ENCODE peak calls at places on chromosomes 1 and 21, in ten cellular contexts. One of them, this sample, is unnamed.

GRCh38 chr1:220300442-220301121 is 28.3 kb upstream of the RAB3GAP2 start:
- DNase-seq in SK-N-SH: peak
- DNase-seq in brain microvascular endothelial cell: peak
- DNase-seq in CD4-positive, alpha-beta memory T cell: no peak
- DNase-seq in Caki2: peak
- DNase-seq in activated T-cell treated with anti-CD3 and anti-CD28 coated beads for 1 hour: no peak
- DNase-seq in mesendoderm: peak
- DNase-seq in RWPE1: peak
- DNase-seq in stimulated activated CD4-positive, alpha-beta T cell treated with anti-CD3 and anti-CD28 coated beads, TNF-alpha, amount 100 ng/mL, for 24 hours: no peak
- DNase-seq in esophagus squamous epithelium: no peak
- DNase-seq in this sample: peak

GRCh38 chr1:177591155-177591554 is 378.7 kb downstream of the SEC16B start:
- DNase-seq in SK-N-SH: no peak
- DNase-seq in brain microvascular endothelial cell: no peak
- DNase-seq in CD4-positive, alpha-beta memory T cell: no peak
- DNase-seq in Caki2: no peak
- DNase-seq in activated T-cell treated with anti-CD3 and anti-CD28 coated beads for 1 hour: no peak
- DNase-seq in mesendoderm: no peak
- DNase-seq in RWPE1: no peak
- DNase-seq in stimulated activated CD4-positive, alpha-beta T cell treated with anti-CD3 and anti-CD28 coated beads, TNF-alpha, amount 100 ng/mL, for 24 hours: no peak
- DNase-seq in esophagus squamous epithelium: no peak
- DNase-seq in this sample: no peak

GRCh38 chr1:31376374-31377134 is 3.7 kb upstream of the FABP3 start:
- DNase-seq in SK-N-SH: peak
- DNase-seq in brain microvascular endothelial cell: peak
- DNase-seq in CD4-positive, alpha-beta memory T cell: no peak
- DNase-seq in Caki2: peak
- DNase-seq in activated T-cell treated with anti-CD3 and anti-CD28 coated beads for 1 hour: no peak
- DNase-seq in mesendoderm: peak
- DNase-seq in RWPE1: peak
- DNase-seq in stimulated activated CD4-positive, alpha-beta T cell treated with anti-CD3 and anti-CD28 coated beads, TNF-alpha, amount 100 ng/mL, for 24 hours: no peak
- DNase-seq in esophagus squamous epithelium: no peak
- DNase-seq in this sample: no peak

GRCh38 chr1:96400074-96400473 is 321.5 kb upstream of the PTBP2 start:
- DNase-seq in SK-N-SH: no peak
- DNase-seq in brain microvascular endothelial cell: no peak
- DNase-seq in CD4-positive, alpha-beta memory T cell: no peak
- DNase-seq in Caki2: no peak
- DNase-seq in activated T-cell treated with anti-CD3 and anti-CD28 coated beads for 1 hour: no peak
- DNase-seq in mesendoderm: no peak
- DNase-seq in RWPE1: no peak
- DNase-seq in stimulated activated CD4-positive, alpha-beta T cell treated with anti-CD3 and anti-CD28 coated beads, TNF-alpha, amount 100 ng/mL, for 24 hours: no peak
- DNase-seq in esophagus squamous epithelium: no peak
- DNase-seq in this sample: no peak

GRCh38 chr1:214615871-214616270 is 12.9 kb downstream of the CENPF start:
- DNase-seq in SK-N-SH: no peak
- DNase-seq in brain microvascular endothelial cell: no peak
- DNase-seq in CD4-positive, alpha-beta memory T cell: no peak
- DNase-seq in Caki2: no peak
- DNase-seq in activated T-cell treated with anti-CD3 and anti-CD28 coated beads for 1 hour: no peak
- DNase-seq in mesendoderm: no peak
- DNase-seq in RWPE1: no peak
- DNase-seq in stimulated activated CD4-positive, alpha-beta T cell treated with anti-CD3 and anti-CD28 coated beads, TNF-alpha, amount 100 ng/mL, for 24 hours: no peak
- DNase-seq in esophagus squamous epithelium: no peak
- DNase-seq in this sample: no peak

GRCh38 chr1:45356186-45356585 is 15.9 kb upstream of the MUTYH start:
- DNase-seq in SK-N-SH: no peak
- DNase-seq in brain microvascular endothelial cell: no peak
- DNase-seq in CD4-positive, alpha-beta memory T cell: no peak
- DNase-seq in Caki2: no peak
- DNase-seq in activated T-cell treated with anti-CD3 and anti-CD28 coated beads for 1 hour: no peak
- DNase-seq in mesendoderm: peak
- DNase-seq in RWPE1: no peak
- DNase-seq in stimulated activated CD4-positive, alpha-beta T cell treated with anti-CD3 and anti-CD28 coated beads, TNF-alpha, amount 100 ng/mL, for 24 hours: no peak
- DNase-seq in esophagus squamous epithelium: no peak
- DNase-seq in this sample: no peak

GRCh38 chr1:220579317-220579716 is 51.4 kb downstream of the MARK1 start:
- DNase-seq in SK-N-SH: no peak
- DNase-seq in brain microvascular endothelial cell: no peak
- DNase-seq in CD4-positive, alpha-beta memory T cell: no peak
- DNase-seq in Caki2: no peak
- DNase-seq in activated T-cell treated with anti-CD3 and anti-CD28 coated beads for 1 hour: no peak
- DNase-seq in mesendoderm: no peak
- DNase-seq in RWPE1: peak
- DNase-seq in stimulated activated CD4-positive, alpha-beta T cell treated with anti-CD3 and anti-CD28 coated beads, TNF-alpha, amount 100 ng/mL, for 24 hours: no peak
- DNase-seq in esophagus squamous epithelium: no peak
- DNase-seq in this sample: peak

GRCh38 chr1:61322769-61323168 is 240.4 kb downstream of the NFIA start:
- DNase-seq in SK-N-SH: no peak
- DNase-seq in brain microvascular endothelial cell: no peak
- DNase-seq in CD4-positive, alpha-beta memory T cell: no peak
- DNase-seq in Caki2: no peak
- DNase-seq in activated T-cell treated with anti-CD3 and anti-CD28 coated beads for 1 hour: no peak
- DNase-seq in mesendoderm: no peak
- DNase-seq in RWPE1: no peak
- DNase-seq in stimulated activated CD4-positive, alpha-beta T cell treated with anti-CD3 and anti-CD28 coated beads, TNF-alpha, amount 100 ng/mL, for 24 hours: no peak
- DNase-seq in esophagus squamous epithelium: no peak
- DNase-seq in this sample: peak

GRCh38 chr1:195218428-195219212 is 1389.6 kb downstream of the KCNT2 start:
- DNase-seq in SK-N-SH: no peak
- DNase-seq in brain microvascular endothelial cell: no peak
- DNase-seq in CD4-positive, alpha-beta memory T cell: no peak
- DNase-seq in Caki2: no peak
- DNase-seq in activated T-cell treated with anti-CD3 and anti-CD28 coated beads for 1 hour: no peak
- DNase-seq in mesendoderm: no peak
- DNase-seq in RWPE1: no peak
- DNase-seq in stimulated activated CD4-positive, alpha-beta T cell treated with anti-CD3 and anti-CD28 coated beads, TNF-alpha, amount 100 ng/mL, for 24 hours: no peak
- DNase-seq in esophagus squamous epithelium: no peak
- DNase-seq in this sample: no peak

GRCh38 chr1:37557402-37557801 is 662 bp downstream of the DNALI1 start:
- DNase-seq in SK-N-SH: no peak
- DNase-seq in brain microvascular endothelial cell: no peak
- DNase-seq in CD4-positive, alpha-beta memory T cell: no peak
- DNase-seq in Caki2: no peak
- DNase-seq in activated T-cell treated with anti-CD3 and anti-CD28 coated beads for 1 hour: no peak
- DNase-seq in mesendoderm: no peak
- DNase-seq in RWPE1: no peak
- DNase-seq in stimulated activated CD4-positive, alpha-beta T cell treated with anti-CD3 and anti-CD28 coated beads, TNF-alpha, amount 100 ng/mL, for 24 hours: no peak
- DNase-seq in esophagus squamous epithelium: no peak
- DNase-seq in this sample: no peak

GRCh38 chr1:185874246-185874645 is 140.1 kb downstream of the HMCN1 start:
- DNase-seq in SK-N-SH: no peak
- DNase-seq in brain microvascular endothelial cell: no peak
- DNase-seq in CD4-positive, alpha-beta memory T cell: no peak
- DNase-seq in Caki2: no peak
- DNase-seq in activated T-cell treated with anti-CD3 and anti-CD28 coated beads for 1 hour: no peak
- DNase-seq in mesendoderm: no peak
- DNase-seq in RWPE1: no peak
- DNase-seq in stimulated activated CD4-positive, alpha-beta T cell treated with anti-CD3 and anti-CD28 coated beads, TNF-alpha, amount 100 ng/mL, for 24 hours: no peak
- DNase-seq in esophagus squamous epithelium: no peak
- DNase-seq in this sample: no peak

GRCh38 chr21:46633561-46633960 is 1.9 kb upstream of the PRMT2 start:
- DNase-seq in SK-N-SH: no peak
- DNase-seq in brain microvascular endothelial cell: no peak
- DNase-seq in CD4-positive, alpha-beta memory T cell: peak
- DNase-seq in Caki2: no peak
- DNase-seq in activated T-cell treated with anti-CD3 and anti-CD28 coated beads for 1 hour: no peak
- DNase-seq in mesendoderm: no peak
- DNase-seq in RWPE1: no peak
- DNase-seq in stimulated activated CD4-positive, alpha-beta T cell treated with anti-CD3 and anti-CD28 coated beads, TNF-alpha, amount 100 ng/mL, for 24 hours: no peak
- DNase-seq in esophagus squamous epithelium: no peak
- DNase-seq in this sample: no peak

GRCh38 chr1:23548704-23549143 is 10.6 kb downstream of the ID3 start:
- DNase-seq in SK-N-SH: no peak
- DNase-seq in brain microvascular endothelial cell: no peak
- DNase-seq in CD4-positive, alpha-beta memory T cell: no peak
- DNase-seq in Caki2: no peak
- DNase-seq in activated T-cell treated with anti-CD3 and anti-CD28 coated beads for 1 hour: no peak
- DNase-seq in mesendoderm: no peak
- DNase-seq in RWPE1: no peak
- DNase-seq in stimulated activated CD4-positive, alpha-beta T cell treated with anti-CD3 and anti-CD28 coated beads, TNF-alpha, amount 100 ng/mL, for 24 hours: no peak
- DNase-seq in esophagus squamous epithelium: no peak
- DNase-seq in this sample: no peak

GRCh38 chr1:86913399-86913895 is 479 bp downstream of the SELENOF start:
- DNase-seq in SK-N-SH: no peak
- DNase-seq in brain microvascular endothelial cell: peak
- DNase-seq in CD4-positive, alpha-beta memory T cell: peak
- DNase-seq in Caki2: no peak
- DNase-seq in activated T-cell treated with anti-CD3 and anti-CD28 coated beads for 1 hour: peak
- DNase-seq in mesendoderm: no peak
- DNase-seq in RWPE1: no peak
- DNase-seq in stimulated activated CD4-positive, alpha-beta T cell treated with anti-CD3 and anti-CD28 coated beads, TNF-alpha, amount 100 ng/mL, for 24 hours: peak
- DNase-seq in esophagus squamous epithelium: no peak
- DNase-seq in this sample: no peak

GRCh38 chr1:46937270-46937669 is 4.0 kb downstream of the CYP4A11 start:
- DNase-seq in SK-N-SH: no peak
- DNase-seq in brain microvascular endothelial cell: no peak
- DNase-seq in CD4-positive, alpha-beta memory T cell: no peak
- DNase-seq in Caki2: no peak
- DNase-seq in activated T-cell treated with anti-CD3 and anti-CD28 coated beads for 1 hour: no peak
- DNase-seq in mesendoderm: no peak
- DNase-seq in RWPE1: no peak
- DNase-seq in stimulated activated CD4-positive, alpha-beta T cell treated with anti-CD3 and anti-CD28 coated beads, TNF-alpha, amount 100 ng/mL, for 24 hours: no peak
- DNase-seq in esophagus squamous epithelium: no peak
- DNase-seq in this sample: no peak